ENCODE peak calls at places on chromosomes 2 and 18, in nine cellular contexts. T, O, D, H, J, B, Q, U and P are unnamed samples.

GRCh38 chr2:151816858-151817257 is 11.4 kb downstream of the ARL5A start:
- DNase-seq in U (no peak), H (no peak), T (no peak), J (no peak), Q (no peak), B (no peak), O (no peak), D (no peak), P (no peak)

GRCh38 chr2:142112648-142113278 is 18.1 kb downstream of the LRP1B start:
- DNase-seq in Q (no peak), H (peak), J (no peak), O (no peak), B (no peak), U (no peak), T (no peak), D (peak), P (peak)

GRCh38 chr2:71282493-71282892 is 49.1 kb upstream of the ZNF638 start:
- DNase-seq in Q (no peak), B (peak), D (peak), O (no peak), J (no peak), H (no peak), U (no peak), T (no peak), P (no peak)

GRCh38 chr2:31404827-31405226 is 9.7 kb downstream of the XDH start:
- DNase-seq in U (no peak), Q (no peak), T (no peak), B (no peak), H (no peak), O (no peak), D (no peak), J (no peak), P (no peak)

GRCh38 chr2:64035067-64035942 is 16.1 kb upstream of the VPS54 start:
- DNase-seq in D (no peak), T (no peak), U (no peak), J (no peak), B (no peak), H (no peak), O (peak), Q (no peak), P (no peak)

GRCh38 chr2:86704482-86704971 is 15.6 kb upstream of the RMND5A start:
- DNase-seq in O (no peak), Q (peak), J (no peak), U (no peak), D (no peak), B (peak), T (no peak), H (peak), P (peak)

GRCh38 chr2:28477645-28478044 is 18.2 kb upstream of the PLB1 start:
- DNase-seq in Q (no peak), D (no peak), H (no peak), J (no peak), B (no peak), O (no peak), U (no peak), T (no peak), P (no peak)

GRCh38 chr2:170651603-170652002 is 63.5 kb upstream of the SP5 start:
- DNase-seq in Q (no peak), J (no peak), D (no peak), H (no peak), T (peak), U (no peak), B (no peak), O (no peak), P (no peak)

GRCh38 chr2:8510519-8510918 is 171.3 kb upstream of the ID2 start:
- DNase-seq in T (no peak), H (no peak), D (no peak), O (no peak), J (no peak), B (no peak), Q (no peak), U (no peak), P (no peak)

GRCh38 chr18:8365006-8365405 is 244.2 kb upstream of the RAB12 start:
- DNase-seq in O (no peak), T (no peak), U (no peak), D (no peak), Q (no peak), H (no peak), B (no peak), J (no peak), P (no peak)

GRCh38 chr18:80103231-80103630 is 5.8 kb upstream of the ADNP2 start:
- DNase-seq in H (no peak), D (no peak), T (no peak), J (no peak), O (no peak), U (no peak), Q (peak), B (no peak), P (no peak)

GRCh38 chr2:101518470-101519172 is 43.7 kb upstream of the RFX8 start:
- DNase-seq in Q (peak), T (no peak), O (peak), H (no peak), J (peak), D (peak), B (peak), U (no peak), P (no peak)

GRCh38 chr18:38256366-38256765 is 690.8 kb upstream of the CELF4 start:
- DNase-seq in Q (no peak), B (no peak), O (no peak), D (no peak), U (no peak), J (no peak), T (no peak), H (no peak), P (no peak)

GRCh38 chr2:12824771-12825363 is 108.1 kb downstream of the TRIB2 start:
- DNase-seq in O (no peak), H (no peak), T (no peak), U (no peak), D (no peak), Q (peak), J (peak), B (peak), P (no peak)

GRCh38 chr2:108409768-108410167 is 32.0 kb downstream of the SULT1C4 start:
- DNase-seq in B (no peak), O (no peak), U (no peak), J (no peak), D (no peak), Q (no peak), T (no peak), H (no peak), P (no peak)

GRCh38 chr2:233912799-233913423 is 4.3 kb upstream of the TRPM8 start:
- DNase-seq in J (no peak), D (no peak), Q (peak), H (no peak), T (no peak), U (peak), O (no peak), B (peak), P (no peak)

GRCh38 chr2:233380132-233381012 is 26.1 kb downstream of the DGKD start:
- DNase-seq in J (no peak), U (no peak), D (no peak), O (no peak), T (no peak), Q (no peak), H (no peak), B (no peak), P (no peak)

GRCh38 chr2:240898108-240898730 is 2.3 kb upstream of the MAB21L4 start:
- DNase-seq in T (no peak), H (no peak), J (no peak), D (no peak), O (peak), B (peak), U (no peak), Q (no peak), P (no peak)

GRCh38 chr2:72181616-72182015 is 34.0 kb upstream of the CYP26B1 start:
- DNase-seq in O (no peak), U (no peak), H (no peak), T (no peak), D (no peak), Q (no peak), J (no peak), B (no peak), P (no peak)

GRCh38 chr2:144507441-144508161 is 12.3 kb downstream of the ZEB2 start:
- DNase-seq in O (no peak), J (no peak), Q (no peak), D (no peak), T (no peak), H (no peak), B (no peak), U (no peak), P (no peak)

GRCh38 chr2:23298551-23298950 is 86.4 kb upstream of the KLHL29 start:
- DNase-seq in H (no peak), B (no peak), U (no peak), D (no peak), J (no peak), T (no peak), O (no peak), Q (no peak), P (no peak)

GRCh38 chr18:9742588-9743131 is 34.6 kb downstream of the RAB31 start:
- DNase-seq in O (no peak), D (peak), U (no peak), J (no peak), B (peak), Q (peak), T (no peak), H (no peak), P (no peak)

GRCh38 chr2:109376796-109377495 is 236.8 kb downstream of the SEPTIN10 start:
- DNase-seq in D (no peak), B (no peak), O (no peak), T (no peak), H (no peak), J (peak), Q (no peak), U (no peak), P (no peak)

GRCh38 chr2:31962757-31963361 is 47.9 kb downstream of the MEMO1 start:
- DNase-seq in Q (no peak), H (no peak), O (no peak), J (no peak), B (peak), D (no peak), U (peak), T (no peak), P (no peak)

GRCh38 chr18:43396266-43396665 is 119.0 kb upstream of the SYT4 start:
- DNase-seq in J (no peak), U (no peak), H (no peak), D (peak), O (peak), T (no peak), B (no peak), Q (peak), P (peak)